ENCODE peak calls at places on chromosome 17, in nine cellular contexts. D is Peyer's patch, Q is stomach, F is esophagus muscularis mucosa, K is uterus, E is ovary, R is lower leg skin, A is prostate gland, I is suprapubic skin. P is an unnamed sample.

GRCh38 chr17:235831-236640 is 54.6 kb upstream of the DOC2B start:
- DNase-seq in K (no peak), I (no peak), F (no peak), Q (no peak), D (no peak), A (no peak), E (peak), R (peak), P (no peak)

GRCh38 chr17:72118588-72119279 is 2.1 kb upstream of the SOX9 start:
- DNase-seq in I (no peak), R (peak), K (no peak), E (no peak), Q (peak), F (no peak), D (peak), A (peak), P (peak)

GRCh38 chr17:83012873-83013778 is 66.3 kb upstream of the METRNL start:
- DNase-seq in E (no peak), R (peak), Q (no peak), A (no peak), D (no peak), F (peak), I (no peak), K (no peak), P (peak)

GRCh38 chr17:33284022-33284421 is 9.1 kb downstream of the ASIC2 start:
- DNase-seq in Q (peak), F (no peak), K (peak), A (peak), I (no peak), R (no peak), E (peak), D (peak), P (no peak)

GRCh38 chr17:63998721-63999679 is 849 bp downstream of the PRR29 start:
- DNase-seq in D (peak), A (no peak), K (peak), E (no peak), R (peak), I (peak), F (no peak), Q (no peak), P (no peak)

GRCh38 chr17:44004761-44005526 is 522 bp downstream of the NAGS start:
- DNase-seq in R (peak), F (no peak), Q (peak), K (no peak), E (peak), I (peak), D (peak), A (no peak), P (no peak)

GRCh38 chr17:27466748-27467375 is 10.6 kb downstream of the KSR1 start:
- DNase-seq in R (no peak), F (no peak), D (peak), A (no peak), Q (no peak), K (no peak), E (no peak), I (no peak), P (no peak)

GRCh38 chr17:9233271-9233599 is 211.9 kb downstream of the NTN1 start:
- DNase-seq in Q (no peak), E (no peak), I (no peak), A (no peak), R (no peak), K (no peak), D (no peak), F (no peak), P (no peak)

GRCh38 chr17:62091804-62092203 is 26.7 kb upstream of the MED13 start:
- DNase-seq in R (no peak), F (no peak), D (no peak), Q (no peak), I (no peak), E (no peak), A (no peak), K (no peak), P (no peak)

GRCh38 chr17:56699186-56699895 is 105.8 kb downstream of the NOG start:
- DNase-seq in I (peak), A (peak), D (peak), F (peak), K (no peak), Q (peak), R (peak), E (no peak), P (peak)

GRCh38 chr17:48632579-48633265 is 6.6 kb upstream of the HOXB9 start:
- DNase-seq in F (no peak), I (peak), R (no peak), Q (no peak), D (peak), E (no peak), K (no peak), A (no peak), P (no peak)

GRCh38 chr17:3534881-3535252 is 22.7 kb downstream of the TRPV3 start:
- DNase-seq in E (peak), A (no peak), R (no peak), K (no peak), F (no peak), I (peak), D (no peak), Q (no peak), P (peak)

GRCh38 chr17:75849304-75849695 is 5.1 kb upstream of the UNC13D start:
- DNase-seq in D (no peak), I (no peak), E (no peak), R (no peak), F (no peak), K (no peak), Q (no peak), A (no peak), P (no peak)
- TF ChIP-seq POLR2A in D (no peak), I (no peak), E (no peak), R (no peak), F (no peak), K (no peak), Q (no peak), A (no peak), P (no peak)

DNA sequence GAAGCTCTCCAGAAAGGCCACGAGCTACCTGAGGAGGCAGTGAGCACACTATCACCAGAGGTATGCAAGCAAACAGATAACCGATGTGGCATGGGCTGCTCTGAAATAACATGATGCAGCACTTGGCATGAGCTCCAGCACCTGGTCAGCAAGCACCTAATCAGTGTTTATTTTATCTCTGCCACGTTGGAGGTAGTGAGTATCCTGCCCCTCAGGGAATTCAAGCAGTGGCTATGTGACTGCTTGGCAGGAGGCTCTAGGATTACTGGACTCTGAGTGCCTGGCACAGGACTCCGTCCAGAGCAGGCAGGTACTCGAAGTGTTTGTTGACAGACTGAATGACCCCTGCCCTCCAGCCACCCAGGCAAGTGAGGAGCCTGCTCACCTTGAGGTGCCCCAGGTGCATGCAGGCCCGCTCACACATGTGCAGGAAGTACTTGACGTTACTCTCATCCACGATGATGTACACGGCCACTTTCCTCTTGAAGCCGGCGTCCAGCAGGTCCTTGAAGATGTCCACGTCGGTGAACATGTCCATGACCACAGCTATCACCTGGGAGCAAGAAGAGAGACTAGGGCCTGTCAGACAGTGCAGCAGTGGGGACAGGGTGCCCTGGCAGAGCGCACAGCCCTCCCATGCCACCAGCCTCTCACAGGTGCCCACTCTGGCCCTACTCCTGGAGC is 16.6 kb downstream of the FAM83G start:
- DNase-seq in Q (peak), K (no peak), F (no peak), E (no peak), D (no peak), A (peak), I (no peak), R (no peak), P (no peak)
- TF ChIP-seq POLR2A in Q (no peak), K (no peak), F (no peak), E (no peak), D (no peak), A (no peak), I (no peak), R (no peak), P (no peak)

DNA sequence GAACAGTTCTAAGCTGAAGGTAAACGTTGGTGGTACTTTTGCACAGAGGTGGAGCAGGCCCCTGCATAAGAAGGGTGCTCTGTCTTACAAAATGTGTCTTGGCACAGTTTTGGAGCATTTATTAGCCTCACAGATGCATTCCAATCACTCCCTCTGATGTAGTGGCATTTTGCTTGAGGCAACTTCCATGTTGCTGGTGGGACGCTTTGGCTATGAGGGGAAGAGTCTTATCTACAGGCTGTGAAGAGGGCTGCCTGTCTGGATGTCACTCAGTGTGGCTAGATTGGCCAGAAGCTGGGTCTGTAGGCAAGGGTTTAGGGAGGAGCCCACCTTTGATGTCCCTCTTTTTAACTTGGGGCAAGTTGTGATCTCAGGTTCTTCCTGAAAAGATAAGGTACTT is 2.6 kb upstream of the RARA start:
- DNase-seq in F (no peak), D (no peak), A (no peak), R (peak), I (no peak), E (no peak), Q (no peak), K (no peak), P (no peak)
- TF ChIP-seq POLR2A in F (no peak), D (no peak), A (no peak), R (no peak), I (no peak), E (no peak), Q (no peak), K (no peak), P (no peak)

DNA sequence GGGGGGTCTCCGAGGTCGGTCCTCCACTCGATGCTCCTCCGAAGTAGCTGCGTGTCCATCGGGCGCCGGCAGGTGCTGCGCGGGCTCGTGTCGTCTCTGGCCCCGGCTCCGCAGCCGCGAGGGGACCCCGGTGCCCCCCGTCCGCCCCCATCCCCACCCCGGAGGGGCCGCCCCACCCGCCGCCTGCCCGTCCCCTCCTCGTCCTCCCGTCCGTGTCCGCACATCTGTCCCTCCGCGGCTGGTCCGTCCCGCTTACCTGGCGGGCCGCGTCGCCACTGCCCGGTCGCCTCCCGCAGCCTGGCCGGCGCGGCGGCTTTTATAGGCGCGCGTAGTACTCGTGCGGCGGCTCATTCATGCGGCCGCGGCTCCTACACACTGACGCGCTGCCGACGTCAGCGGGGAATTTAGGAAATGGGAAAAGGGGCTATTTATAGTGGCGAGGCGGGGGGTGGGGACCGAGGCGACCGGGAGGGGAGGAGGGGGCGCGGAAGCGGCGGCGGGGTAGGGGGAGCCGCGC is 4.0 kb upstream of the HIC1 start:
- DNase-seq in E (peak), F (no peak), D (no peak), I (no peak), R (no peak), Q (peak), K (peak), A (no peak), P (no peak)
- TF ChIP-seq POLR2A in E (no peak), F (no peak), D (no peak), I (no peak), R (no peak), Q (no peak), K (no peak), A (no peak), P (no peak)

GRCh38 chr17:45311762-45312476 is 4.9 kb downstream of the MAP3K14 start:
- DNase-seq in Q (peak), A (peak), F (no peak), K (peak), D (peak), I (no peak), E (peak), R (no peak), P (peak)
- TF ChIP-seq POLR2A in Q (no peak), A (peak), F (no peak), K (no peak), D (peak), I (no peak), E (no peak), R (no peak), P (no peak)

GRCh38 chr17:18225562-18226283 is at the start of gene LLGL1:
- DNase-seq in D (no peak), F (no peak), E (no peak), R (no peak), Q (no peak), I (no peak), A (no peak), K (no peak), P (peak)
- TF ChIP-seq POLR2A in D (no peak), F (no peak), E (no peak), R (no peak), Q (no peak), I (no peak), A (no peak), K (peak), P (peak)

DNA sequence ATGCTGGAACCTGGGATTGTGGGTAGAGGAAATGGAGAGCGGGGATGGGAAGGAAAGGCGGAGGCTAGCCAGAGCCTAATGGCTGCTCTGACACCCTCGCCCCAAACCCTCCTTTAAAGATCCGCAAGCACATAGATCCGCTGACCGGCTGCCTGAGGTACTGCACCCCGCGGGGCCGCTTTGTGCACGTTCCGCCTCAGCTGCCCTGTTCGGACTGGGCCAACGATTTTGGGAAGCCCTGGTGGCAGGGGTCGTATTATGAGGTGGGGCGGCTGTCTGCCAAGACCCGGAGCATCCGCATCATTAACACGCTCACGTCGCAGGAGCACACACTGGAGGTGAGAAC is 657 bp downstream of the CYB5D1 start:
- DNase-seq in I (peak), E (peak), Q (no peak), R (peak), A (no peak), D (peak), K (peak), F (no peak), P (no peak)
- TF ChIP-seq POLR2A in I (no peak), E (no peak), Q (no peak), R (no peak), A (no peak), D (no peak), K (no peak), F (no peak), P (no peak)

DNA sequence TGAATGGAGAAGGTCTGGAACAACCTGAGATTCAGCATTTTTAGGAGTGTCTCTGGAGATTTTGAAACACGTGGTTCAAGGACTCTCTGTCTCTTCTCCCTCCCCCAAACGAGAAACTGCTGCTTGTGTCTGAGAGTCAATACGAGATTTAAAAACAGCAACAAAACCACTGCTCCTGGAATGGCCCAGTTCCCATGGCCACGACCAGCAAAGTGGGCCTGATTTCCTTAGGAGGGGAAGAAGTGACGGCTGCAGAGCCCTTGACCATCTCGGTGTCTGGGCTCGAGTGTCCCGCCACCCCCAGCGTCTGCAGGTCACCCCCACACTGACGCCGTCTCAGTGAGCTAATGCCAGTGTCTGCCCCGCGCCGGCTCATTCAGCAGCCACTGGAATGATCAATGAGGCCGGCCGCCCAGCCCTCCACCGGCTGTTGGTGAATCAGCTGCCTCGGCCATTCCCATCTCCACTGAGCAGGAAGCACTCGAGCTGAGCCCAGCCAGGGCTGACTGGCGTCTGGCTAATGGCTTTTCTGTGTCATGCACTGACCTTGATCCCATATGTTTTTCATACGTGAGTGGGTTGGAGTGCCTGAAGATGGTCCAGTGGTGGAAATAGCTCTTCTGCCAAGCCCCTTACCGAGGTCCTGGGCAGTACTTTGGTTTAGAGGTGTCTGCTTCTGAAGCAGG is 151.8 kb downstream of the PITPNC1 start:
- DNase-seq in A (peak), R (peak), D (peak), I (peak), F (peak), K (peak), E (peak), Q (peak), P (peak)
- TF ChIP-seq POLR2A in A (no peak), R (no peak), D (no peak), I (no peak), F (no peak), K (no peak), E (no peak), Q (no peak), P (peak)

GRCh38 chr17:78172284-78173024 is 4.1 kb downstream of the SYNGR2 start:
- DNase-seq in R (peak), E (peak), Q (peak), K (peak), A (no peak), I (peak), F (no peak), D (peak), P (no peak)
- TF ChIP-seq POLR2A in R (no peak), E (no peak), Q (no peak), K (no peak), A (peak), I (no peak), F (no peak), D (peak), P (no peak)

P was measured in H54.